ENCODE peak calls at places on chromosome 17, in five cellular contexts. N is body of pancreas, X is mesothelial cell of epicardium, O is glutamatergic neuron, I is Peyer's patch. K is an unnamed sample.

GRCh38 chr17:82963104-82963950 is 116.1 kb upstream of the METRNL start:
- DNase-seq in I (peak), O (peak), X (peak), N (peak), K (peak)

GRCh38 chr17:82024859-82025258 is 1.8 kb downstream of the LRRC45 start:
- DNase-seq in N (no peak), O (no peak), X (no peak), I (no peak), K (no peak)

GRCh38 chr17:67151717-67152116 is 93.3 kb downstream of the HELZ start:
- DNase-seq in N (no peak), I (no peak), X (no peak), O (no peak), K (no peak)

GRCh38 chr17:38706625-38707298 is 1.7 kb downstream of the MLLT6 start:
- DNase-seq in N (peak), I (no peak), O (no peak), X (no peak), K (no peak)

GRCh38 chr17:47066095-47066494 is 87.0 kb upstream of the RPRML start:
- DNase-seq in O (no peak), N (no peak), X (no peak), I (no peak), K (no peak)

GRCh38 chr17:64154321-64155089 is 24.6 kb upstream of the ERN1 start:
- DNase-seq in N (no peak), O (no peak), X (no peak), I (no peak), K (no peak)

GRCh38 chr17:66903781-66904180 is 60.7 kb upstream of the CACNG4 start:
- DNase-seq in X (no peak), I (no peak), N (no peak), O (no peak), K (no peak)

GRCh38 chr17:75073618-75074047 is 14.1 kb upstream of the SLC16A5 start:
- DNase-seq in O (no peak), X (no peak), N (no peak), I (no peak), K (no peak)

GRCh38 chr17:82297280-82297803 is 20.1 kb downstream of the CD7 start:
- DNase-seq in I (peak), N (peak), X (no peak), O (no peak), K (peak)

DNA sequence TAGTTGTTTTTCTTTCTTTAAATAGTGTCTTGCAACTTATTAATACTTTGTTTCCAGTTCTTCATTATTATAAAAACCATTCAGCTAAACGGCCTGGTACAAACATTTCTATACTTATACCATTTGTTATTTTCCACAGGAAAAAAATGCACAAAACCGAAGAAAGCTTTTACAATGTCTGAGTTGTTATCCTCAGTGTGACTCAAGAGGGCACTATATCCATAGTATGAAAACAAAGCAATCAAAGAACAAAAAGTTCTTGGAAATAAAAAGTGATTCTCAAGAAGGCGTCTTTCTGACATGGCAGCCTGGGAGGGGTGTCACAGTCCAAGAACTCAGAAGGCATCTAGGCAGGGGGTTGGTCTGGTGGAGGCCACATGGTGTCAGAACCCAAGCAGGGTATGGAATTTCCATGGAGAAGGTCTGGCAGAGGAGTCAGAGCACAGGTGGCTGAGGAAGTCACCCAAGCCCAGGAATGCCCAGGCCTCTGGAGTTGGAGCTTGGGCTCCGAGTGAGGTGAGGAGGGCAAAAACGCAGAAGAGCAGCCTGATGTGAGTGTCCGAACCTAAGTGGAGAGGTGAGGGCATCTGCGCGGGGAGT is 70.9 kb upstream of the ATP2A3 start:
- DNase-seq in N (peak), O (no peak), X (no peak), I (no peak), K (no peak)
- TF ChIP-seq CTCF in N (no peak), O (no peak), X (no peak), I (no peak), K (no peak)

GRCh38 chr17:45371414-45372324 is 54.8 kb upstream of the MAP3K14 start:
- DNase-seq in N (peak), O (peak), I (peak), X (peak), K (no peak)
- TF ChIP-seq CTCF in N (no peak), O (no peak), I (no peak), X (no peak), K (no peak)

DNA sequence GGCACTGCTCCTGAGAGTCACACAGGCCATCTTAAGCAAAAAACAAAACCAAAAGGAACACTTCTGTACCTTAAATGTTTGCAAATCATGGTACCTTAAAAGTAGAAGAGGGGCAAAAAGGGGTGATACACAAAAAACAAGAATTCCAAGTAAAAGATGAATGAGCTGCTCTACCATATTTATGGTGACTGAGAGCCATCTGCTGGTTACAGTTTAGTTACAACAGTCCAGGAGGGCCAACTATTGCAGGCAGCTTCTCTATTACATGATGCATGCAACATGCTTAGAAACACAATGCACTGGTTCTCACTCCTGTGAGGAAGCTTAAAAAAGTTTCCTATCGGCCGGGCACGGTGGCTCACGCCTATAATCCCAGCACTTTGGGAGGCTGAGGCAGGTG is 53.5 kb downstream of the STX8 start:
- DNase-seq in N (peak), I (no peak), O (no peak), X (no peak), K (no peak)
- TF ChIP-seq CTCF in N (no peak), I (peak), O (peak), X (peak), K (peak)

GRCh38 chr17:18139498-18139897 is 30.9 kb downstream of the MYO15A start:
- DNase-seq in O (no peak), X (no peak), I (no peak), N (no peak), K (no peak)

GRCh38 chr17:18139092-18139491 is 30.5 kb downstream of the MYO15A start:
- DNase-seq in N (no peak), O (no peak), X (no peak), I (no peak), K (no peak)

GRCh38 chr17:18141210-18141803 is 32.8 kb downstream of the MYO15A start:
- DNase-seq in O (no peak), N (peak), X (no peak), I (no peak), K (no peak)

GRCh38 chr17:18140648-18141047 is 32.1 kb downstream of the MYO15A start:
- DNase-seq in I (no peak), O (no peak), X (no peak), N (no peak), K (no peak)

GRCh38 chr17:18139949-18140348 is 31.4 kb downstream of the MYO15A start:
- DNase-seq in X (no peak), O (no peak), I (no peak), N (no peak), K (no peak)
- TF ChIP-seq CTCF in X (no peak), O (no peak), I (no peak), N (no peak), K (no peak)

DNA sequence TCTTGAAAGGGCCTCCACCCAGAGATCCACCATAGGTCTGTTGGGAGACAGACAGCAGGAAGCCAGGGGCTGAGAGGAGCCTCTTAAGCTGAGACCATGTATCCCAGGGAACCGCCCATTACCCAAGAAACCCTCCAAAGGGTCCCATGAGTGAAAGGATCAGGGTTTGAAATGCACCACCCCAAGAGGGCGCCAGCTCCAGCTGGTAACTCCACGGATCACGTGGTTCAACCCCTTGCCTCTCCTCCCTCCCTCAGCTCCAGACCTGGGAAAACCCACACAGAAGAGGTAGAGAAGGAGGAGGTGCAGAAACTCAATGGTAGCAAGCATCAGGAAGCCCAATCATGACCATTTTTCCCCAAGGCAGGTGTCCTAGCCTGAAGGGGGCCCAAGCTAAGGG is 148.7 kb downstream of the AIPL1 start:
- DNase-seq in I (no peak), O (no peak), N (no peak), X (no peak), K (no peak)
- TF ChIP-seq CTCF in I (no peak), O (no peak), N (no peak), X (no peak), K (no peak)

DNA sequence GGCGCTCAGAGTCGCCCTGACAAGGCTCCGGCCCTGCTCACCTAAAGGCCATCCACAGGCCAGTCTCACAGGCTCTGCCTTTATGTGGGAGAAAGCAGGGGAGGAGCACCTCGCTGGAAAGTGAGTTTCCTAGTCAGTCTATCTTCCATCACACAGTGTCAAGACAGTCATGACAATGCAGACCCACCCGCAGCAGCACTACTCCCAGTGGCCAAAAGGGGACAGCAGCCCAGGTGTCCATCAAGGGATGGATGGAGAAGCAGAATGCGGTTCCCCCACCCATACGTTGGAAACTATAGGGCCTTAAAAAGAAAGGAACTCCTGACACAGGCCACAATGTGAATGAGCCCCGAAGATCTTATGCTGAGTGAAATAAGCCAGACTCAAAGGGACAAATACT is 226.8 kb downstream of the ENGASE start:
- DNase-seq in X (no peak), N (no peak), O (no peak), I (no peak), K (no peak)
- TF ChIP-seq CTCF in X (no peak), N (no peak), O (peak), I (no peak), K (no peak)

GRCh38 chr17:16912021-16912962 is 59.6 kb downstream of the TNFRSF13B start:
- DNase-seq in X (peak), I (no peak), O (no peak), N (no peak), K (no peak)

GRCh38 chr17:16916557-16916920 is 55.4 kb downstream of the TNFRSF13B start:
- DNase-seq in N (no peak), X (no peak), I (no peak), O (no peak), K (no peak)

GRCh38 chr17:16918443-16918842 is 53.5 kb downstream of the TNFRSF13B start:
- DNase-seq in X (no peak), I (peak), N (no peak), O (no peak), K (no peak)

GRCh38 chr17:16917995-16918394 is 53.9 kb downstream of the TNFRSF13B start:
- DNase-seq in N (peak), O (no peak), I (no peak), X (no peak), K (no peak)

GRCh38 chr17:16915752-16916556 is 56.0 kb downstream of the TNFRSF13B start:
- DNase-seq in N (peak), I (peak), O (peak), X (peak), K (no peak)
- TF ChIP-seq CTCF in N (peak), I (peak), O (peak), X (no peak), K (peak)